ENCODE peak calls at places on chromosomes 13 and 19, in ten cellular contexts. One of them, this sample, is unnamed.

GRCh38 chr13:30002577-30002976 is 152.2 kb upstream of the UBL3 start:
- DNase-seq in astrocyte of the cerebellum: peak
- DNase-seq in ovary: no peak
- DNase-seq in esophagus squamous epithelium: no peak
- DNase-seq in colonic mucosa: no peak
- DNase-seq in GM23338: no peak
- DNase-seq in cardiac muscle cell: no peak
- DNase-seq in IMR-90: peak
- DNase-seq in AG09309: peak
- DNase-seq in heart left ventricle: no peak
- DNase-seq in this sample: no peak

GRCh38 chr19:6865849-6866248 is 21.5 kb upstream of the ADGRE1 start:
- DNase-seq in ovary: no peak
- DNase-seq in cardiac muscle cell: no peak
- DNase-seq in AG09309: no peak
- DNase-seq in GM23338: no peak
- DNase-seq in IMR-90: no peak
- DNase-seq in esophagus squamous epithelium: no peak
- DNase-seq in astrocyte of the cerebellum: no peak
- DNase-seq in colonic mucosa: no peak
- DNase-seq in heart left ventricle: no peak
- DNase-seq in this sample: no peak

GRCh38 chr19:40231544-40232424 is 5.3 kb upstream of the CCNP start:
- DNase-seq in colonic mucosa: no peak
- DNase-seq in IMR-90: no peak
- DNase-seq in esophagus squamous epithelium: no peak
- DNase-seq in ovary: no peak
- DNase-seq in AG09309: no peak
- DNase-seq in GM23338: peak
- DNase-seq in astrocyte of the cerebellum: no peak
- DNase-seq in cardiac muscle cell: peak
- DNase-seq in heart left ventricle: peak
- DNase-seq in this sample: no peak

GRCh38 chr13:89910166-89910565 is 1437.3 kb upstream of the MIR17HG start:
- DNase-seq in GM23338: no peak
- DNase-seq in AG09309: no peak
- DNase-seq in ovary: no peak
- DNase-seq in astrocyte of the cerebellum: no peak
- DNase-seq in esophagus squamous epithelium: no peak
- DNase-seq in heart left ventricle: no peak
- DNase-seq in colonic mucosa: no peak
- DNase-seq in cardiac muscle cell: no peak
- DNase-seq in IMR-90: no peak
- DNase-seq in this sample: no peak

GRCh38 chr13:98261165-98261672 is 84.2 kb upstream of the RNF113B start:
- DNase-seq in AG09309: no peak
- DNase-seq in IMR-90: no peak
- DNase-seq in esophagus squamous epithelium: no peak
- DNase-seq in cardiac muscle cell: no peak
- DNase-seq in ovary: no peak
- DNase-seq in colonic mucosa: no peak
- DNase-seq in astrocyte of the cerebellum: no peak
- DNase-seq in heart left ventricle: no peak
- DNase-seq in GM23338: no peak
- DNase-seq in this sample: no peak

GRCh38 chr13:109288151-109288709 is 498.2 kb downstream of the IRS2 start:
- DNase-seq in cardiac muscle cell: no peak
- DNase-seq in esophagus squamous epithelium: no peak
- DNase-seq in AG09309: no peak
- DNase-seq in ovary: no peak
- DNase-seq in heart left ventricle: no peak
- DNase-seq in IMR-90: peak
- DNase-seq in colonic mucosa: no peak
- DNase-seq in astrocyte of the cerebellum: no peak
- DNase-seq in GM23338: no peak
- DNase-seq in this sample: no peak

GRCh38 chr13:25836709-25837316 is 215.0 kb downstream of the SHISA2 start:
- DNase-seq in ovary: no peak
- DNase-seq in colonic mucosa: no peak
- DNase-seq in IMR-90: no peak
- DNase-seq in astrocyte of the cerebellum: no peak
- DNase-seq in GM23338: no peak
- DNase-seq in esophagus squamous epithelium: no peak
- DNase-seq in cardiac muscle cell: no peak
- DNase-seq in AG09309: no peak
- DNase-seq in heart left ventricle: no peak
- DNase-seq in this sample: no peak

GRCh38 chr19:45641274-45642105 is 2.3 kb upstream of the EML2 start:
- DNase-seq in AG09309: no peak
- DNase-seq in astrocyte of the cerebellum: no peak
- DNase-seq in colonic mucosa: peak
- DNase-seq in GM23338: peak
- DNase-seq in ovary: peak
- DNase-seq in heart left ventricle: peak
- DNase-seq in esophagus squamous epithelium: peak
- DNase-seq in cardiac muscle cell: peak
- DNase-seq in IMR-90: peak
- DNase-seq in this sample: peak

GRCh38 chr13:99658266-99658991 is 157.2 kb downstream of the TM9SF2 start:
- DNase-seq in AG09309: peak
- DNase-seq in esophagus squamous epithelium: no peak
- DNase-seq in heart left ventricle: peak
- DNase-seq in ovary: peak
- DNase-seq in IMR-90: peak
- DNase-seq in astrocyte of the cerebellum: peak
- DNase-seq in GM23338: peak
- DNase-seq in colonic mucosa: peak
- DNase-seq in cardiac muscle cell: peak
- DNase-seq in this sample: no peak

GRCh38 chr19:57359300-57359699 is 4.1 kb upstream of the TRAPPC2B start:
- DNase-seq in astrocyte of the cerebellum: no peak
- DNase-seq in ovary: no peak
- DNase-seq in colonic mucosa: no peak
- DNase-seq in GM23338: no peak
- DNase-seq in esophagus squamous epithelium: no peak
- DNase-seq in heart left ventricle: no peak
- DNase-seq in AG09309: no peak
- DNase-seq in IMR-90: no peak
- DNase-seq in cardiac muscle cell: no peak
- DNase-seq in this sample: no peak

GRCh38 chr19:57363734-57364181 is 407 bp downstream of the TRAPPC2B start:
- DNase-seq in IMR-90: peak
- DNase-seq in GM23338: peak
- DNase-seq in ovary: no peak
- DNase-seq in AG09309: no peak
- DNase-seq in cardiac muscle cell: peak
- DNase-seq in heart left ventricle: no peak
- DNase-seq in colonic mucosa: no peak
- DNase-seq in esophagus squamous epithelium: no peak
- DNase-seq in astrocyte of the cerebellum: no peak
- DNase-seq in this sample: no peak

GRCh38 chr19:57362419-57362818 is 932 bp upstream of the TRAPPC2B start:
- DNase-seq in colonic mucosa: no peak
- DNase-seq in esophagus squamous epithelium: no peak
- DNase-seq in cardiac muscle cell: no peak
- DNase-seq in GM23338: no peak
- DNase-seq in ovary: no peak
- DNase-seq in IMR-90: no peak
- DNase-seq in AG09309: no peak
- DNase-seq in heart left ventricle: no peak
- DNase-seq in astrocyte of the cerebellum: no peak
- DNase-seq in this sample: no peak

GRCh38 chr19:57357406-57357805 is 5.9 kb upstream of the TRAPPC2B start:
- DNase-seq in colonic mucosa: no peak
- DNase-seq in IMR-90: no peak
- DNase-seq in ovary: no peak
- DNase-seq in heart left ventricle: no peak
- DNase-seq in AG09309: no peak
- DNase-seq in esophagus squamous epithelium: no peak
- DNase-seq in GM23338: no peak
- DNase-seq in astrocyte of the cerebellum: no peak
- DNase-seq in cardiac muscle cell: no peak
- DNase-seq in this sample: no peak

GRCh38 chr19:57362997-57363705 is at the start of the genes TRAPPC2B and ZNF547:
- DNase-seq in AG09309: peak
- DNase-seq in heart left ventricle: peak
- DNase-seq in cardiac muscle cell: peak
- DNase-seq in colonic mucosa: peak
- DNase-seq in astrocyte of the cerebellum: peak
- DNase-seq in ovary: peak
- DNase-seq in IMR-90: peak
- DNase-seq in GM23338: peak
- DNase-seq in esophagus squamous epithelium: peak
- DNase-seq in this sample: peak
- TF ChIP-seq CTCF in AG09309: no peak
- TF ChIP-seq CTCF in heart left ventricle: no peak
- TF ChIP-seq CTCF in cardiac muscle cell: no peak
- TF ChIP-seq CTCF in colonic mucosa: no peak
- TF ChIP-seq CTCF in astrocyte of the cerebellum: no peak
- TF ChIP-seq CTCF in ovary: no peak
- TF ChIP-seq CTCF in IMR-90: no peak
- TF ChIP-seq CTCF in GM23338: no peak
- TF ChIP-seq CTCF in esophagus squamous epithelium: peak
- TF ChIP-seq CTCF in this sample: no peak

DNA sequence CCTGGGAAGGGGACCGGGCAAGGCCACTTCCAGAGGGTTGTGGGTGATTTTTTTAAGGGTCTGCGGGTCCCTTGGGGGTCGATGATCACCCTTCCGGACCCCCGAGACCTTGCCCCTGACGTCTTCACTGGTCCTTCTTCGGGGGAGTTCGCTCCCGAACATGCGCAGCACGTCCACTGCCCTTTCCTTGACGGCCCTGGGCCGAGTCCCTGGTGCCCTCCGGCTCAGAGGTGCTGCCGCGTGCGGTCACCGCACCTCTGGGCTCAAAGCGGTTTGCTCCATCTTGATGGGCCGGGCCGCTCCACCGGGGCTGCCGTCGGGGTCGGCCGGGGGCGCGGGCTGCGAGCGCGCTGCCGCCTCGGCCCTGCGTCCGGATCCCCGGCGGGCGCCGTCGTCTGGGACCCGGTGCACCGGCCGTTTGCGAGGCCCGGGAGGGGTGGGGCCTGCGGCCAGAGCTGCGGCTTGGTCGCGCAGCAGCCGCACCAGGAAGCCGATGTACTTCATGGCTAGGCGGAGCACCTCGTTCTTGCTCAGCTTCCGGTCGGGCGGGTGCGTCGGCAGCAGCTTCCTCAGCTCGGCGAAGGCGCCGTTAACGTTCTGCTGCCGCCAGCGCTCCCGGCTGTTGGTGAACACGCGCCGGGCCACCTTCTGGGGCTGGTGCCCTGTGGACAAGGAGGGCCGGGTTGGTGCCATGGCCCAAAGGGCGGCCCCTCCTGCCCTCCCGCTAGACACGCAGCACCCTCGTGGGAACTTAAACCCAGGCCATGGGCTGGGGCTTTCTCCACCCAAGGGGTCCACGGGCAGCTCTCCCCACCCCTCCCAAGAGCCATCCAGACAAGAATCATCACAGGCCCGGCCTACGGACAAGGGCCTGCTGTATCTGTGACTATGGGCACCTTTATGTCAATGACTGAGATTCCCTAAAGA is 3.3 kb downstream of the LYL1 start:
- DNase-seq in heart left ventricle: peak
- DNase-seq in esophagus squamous epithelium: no peak
- DNase-seq in colonic mucosa: peak
- DNase-seq in AG09309: no peak
- DNase-seq in GM23338: peak
- DNase-seq in astrocyte of the cerebellum: no peak
- DNase-seq in IMR-90: no peak
- DNase-seq in ovary: no peak
- DNase-seq in cardiac muscle cell: no peak
- DNase-seq in this sample: no peak
- H3K4me3 ChIP-seq in heart left ventricle: peak
- H3K4me3 ChIP-seq in esophagus squamous epithelium: peak
- H3K4me3 ChIP-seq in colonic mucosa: peak
- H3K4me3 ChIP-seq in AG09309: no peak
- H3K4me3 ChIP-seq in GM23338: peak
- H3K4me3 ChIP-seq in astrocyte of the cerebellum: no peak
- H3K4me3 ChIP-seq in IMR-90: no peak
- H3K4me3 ChIP-seq in ovary: peak
- H3K4me3 ChIP-seq in cardiac muscle cell: no peak
- H3K4me3 ChIP-seq in this sample: no peak

GRCh38 chr13:108220042-108220441 is 1.9 kb downstream of the ABHD13 start:
- DNase-seq in cardiac muscle cell: no peak
- DNase-seq in astrocyte of the cerebellum: no peak
- DNase-seq in heart left ventricle: no peak
- DNase-seq in AG09309: no peak
- DNase-seq in IMR-90: no peak
- DNase-seq in esophagus squamous epithelium: no peak
- DNase-seq in colonic mucosa: peak
- DNase-seq in GM23338: peak
- DNase-seq in ovary: no peak
- DNase-seq in this sample: no peak
- TF ChIP-seq CTCF in cardiac muscle cell: no peak
- TF ChIP-seq CTCF in astrocyte of the cerebellum: no peak
- TF ChIP-seq CTCF in heart left ventricle: no peak
- TF ChIP-seq CTCF in AG09309: no peak
- TF ChIP-seq CTCF in IMR-90: no peak
- TF ChIP-seq CTCF in esophagus squamous epithelium: no peak
- TF ChIP-seq CTCF in colonic mucosa: no peak
- TF ChIP-seq CTCF in GM23338: peak
- TF ChIP-seq CTCF in ovary: no peak
- TF ChIP-seq CTCF in this sample: peak

DNA sequence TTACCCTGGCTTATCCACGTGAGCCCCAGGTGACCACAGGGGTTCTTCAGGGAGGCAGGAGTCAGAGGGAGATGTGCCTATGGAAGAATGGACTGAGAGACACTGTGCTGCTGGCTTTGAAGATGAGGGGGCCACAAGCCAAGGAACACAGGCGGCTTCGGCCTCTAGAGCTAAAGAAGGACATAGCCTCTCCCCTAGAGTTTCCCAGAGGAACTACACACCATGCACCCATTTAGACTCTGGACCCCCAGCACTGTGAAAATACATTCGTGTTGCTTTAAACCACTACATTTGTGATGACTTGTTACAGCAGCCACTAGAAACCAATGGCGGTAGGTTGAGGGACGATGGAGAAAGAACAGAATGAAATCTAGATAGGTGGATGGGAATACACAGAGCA is 13.7 kb upstream of the ATF5 start:
- DNase-seq in GM23338: no peak
- DNase-seq in cardiac muscle cell: no peak
- DNase-seq in AG09309: no peak
- DNase-seq in astrocyte of the cerebellum: no peak
- DNase-seq in heart left ventricle: no peak
- DNase-seq in esophagus squamous epithelium: no peak
- DNase-seq in ovary: no peak
- DNase-seq in colonic mucosa: no peak
- DNase-seq in IMR-90: no peak
- DNase-seq in this sample: no peak
- H3K4me3 ChIP-seq in GM23338: no peak
- H3K4me3 ChIP-seq in cardiac muscle cell: no peak
- H3K4me3 ChIP-seq in AG09309: no peak
- H3K4me3 ChIP-seq in astrocyte of the cerebellum: no peak
- H3K4me3 ChIP-seq in heart left ventricle: no peak
- H3K4me3 ChIP-seq in esophagus squamous epithelium: no peak
- H3K4me3 ChIP-seq in ovary: no peak
- H3K4me3 ChIP-seq in colonic mucosa: no peak
- H3K4me3 ChIP-seq in IMR-90: no peak
- H3K4me3 ChIP-seq in this sample: no peak